ENCODE peak calls at places on chromosomes 13 and 19, in seven cellular contexts. F is epithelial cell of esophagus, O is right lobe of liver, P is PC-9, I is AG10803, B is IMR-90, D is psoas muscle. U is an unnamed sample.

GRCh38 chr13:113209880-113210421 is 538 bp downstream of the CUL4A start:
- DNase-seq in P (peak), O (peak), B (peak), D (peak), I (peak), F (peak), U (peak)

GRCh38 chr19:50669319-50670101 is 20.3 kb downstream of the C19orf81 start:
- DNase-seq in I (peak), B (peak), D (no peak), F (no peak), O (no peak), P (no peak), U (peak)

GRCh38 chr13:26867451-26868067 is 107.0 kb upstream of the GPR12 start:
- DNase-seq in D (no peak), I (peak), P (no peak), B (peak), O (no peak), F (peak), U (peak)

GRCh38 chr13:100648354-100648753 is 26.2 kb downstream of the TMTC4 start:
- DNase-seq in I (peak), P (no peak), O (no peak), D (no peak), B (peak), F (no peak), U (no peak)

GRCh38 chr19:11420429-11420893 is 1.3 kb upstream of the RGL3 start:
- DNase-seq in I (peak), P (no peak), B (no peak), F (no peak), D (peak), O (no peak), U (peak)

GRCh38 chr13:29435125-29435911 is 160.2 kb downstream of the SLC7A1 start:
- DNase-seq in O (no peak), I (peak), F (peak), P (no peak), B (peak), D (no peak), U (peak)

GRCh38 chr13:70324519-70324918 is 216.3 kb upstream of the KLHL1 start:
- DNase-seq in D (no peak), B (no peak), F (no peak), O (no peak), P (no peak), I (no peak), U (no peak)

GRCh38 chr13:113915012-113915763 is 51.3 kb upstream of the GAS6 start:
- DNase-seq in B (no peak), I (no peak), O (no peak), F (no peak), P (no peak), D (no peak), U (peak)

GRCh38 chr19:35495107-35496064 is 5.1 kb upstream of the KRTDAP start:
- DNase-seq in I (peak), D (peak), P (peak), F (peak), O (peak), B (peak), U (peak)

GRCh38 chr19:6730153-6730804 is 7.1 kb downstream of the GPR108 start:
- DNase-seq in B (no peak), P (no peak), O (peak), D (peak), I (no peak), F (peak), U (no peak)

GRCh38 chr13:22740264-22740663 is 440.5 kb upstream of the SGCG start:
- DNase-seq in F (peak), O (no peak), D (no peak), P (no peak), I (no peak), B (no peak), U (peak)

GRCh38 chr13:34358811-34359513 is 541.0 kb downstream of the RFC3 start:
- DNase-seq in D (no peak), F (peak), P (peak), B (peak), I (peak), O (no peak), U (peak)

GRCh38 chr13:84831666-84832657 is 949.7 kb upstream of the SLITRK1 start:
- DNase-seq in F (no peak), B (no peak), O (no peak), P (no peak), D (no peak), I (no peak), U (no peak)

GRCh38 chr13:78258304-78258703 is 339.7 kb upstream of the EDNRB start:
- DNase-seq in D (no peak), P (no peak), O (no peak), B (no peak), I (no peak), F (no peak), U (no peak)

GRCh38 chr19:49863254-49863934 is 4.0 kb downstream of the PNKP start:
- DNase-seq in D (no peak), O (peak), I (no peak), P (no peak), B (no peak), F (no peak), U (no peak)

GRCh38 chr13:23867027-23867491 is 22.1 kb downstream of the MIPEP start:
- DNase-seq in F (peak), P (no peak), D (no peak), B (peak), O (no peak), I (peak), U (peak)

GRCh38 chr19:51681286-51681956 is 11.7 kb upstream of the SPACA6 start:
- DNase-seq in O (no peak), I (no peak), B (peak), D (no peak), F (peak), P (peak), U (peak)

GRCh38 chr13:30796833-30797601 is 61.7 kb downstream of the ALOX5AP start:
- DNase-seq in D (no peak), P (no peak), F (peak), O (no peak), I (no peak), B (peak), U (no peak)

GRCh38 chr19:29672933-29673336 is 7.7 kb downstream of the PLEKHF1 start:
- DNase-seq in P (no peak), O (no peak), B (no peak), F (no peak), D (peak), I (no peak), U (no peak)

GRCh38 chr13:19781526-19781925 is 1.2 kb downstream of the PSPC1 start:
- DNase-seq in I (no peak), O (no peak), B (no peak), D (no peak), P (no peak), F (no peak), U (no peak)

GRCh38 chr13:60795219-60795618 is 398.2 kb downstream of the TDRD3 start:
- DNase-seq in D (no peak), P (no peak), B (no peak), I (no peak), O (no peak), F (no peak), U (no peak)

GRCh38 chr19:50333235-50333736 is 4.1 kb upstream of the KCNC3 start:
- DNase-seq in P (peak), O (peak), I (peak), B (peak), F (peak), D (peak), U (peak)

GRCh38 chr19:13461536-13461935 is 44.7 kb downstream of the CACNA1A start:
- DNase-seq in P (no peak), F (no peak), I (no peak), O (no peak), B (no peak), D (no peak), U (no peak)

GRCh38 chr19:31270897-31271568 is 78.2 kb downstream of the TSHZ3 start:
- DNase-seq in F (no peak), D (no peak), B (peak), O (no peak), P (no peak), I (peak), U (no peak)

GRCh38 chr19:27689734-27690241 is 1523.2 kb downstream of the UQCRFS1 start:
- DNase-seq in O (no peak), B (no peak), F (no peak), P (no peak), I (no peak), D (no peak), U (no peak)

GRCh38 chr13:80574113-80574512 is 233.2 kb upstream of the SPRY2 start:
- DNase-seq in D (no peak), P (no peak), F (no peak), I (no peak), B (no peak), O (no peak), U (peak)

GRCh38 chr19:49761249-49761624 is 1.9 kb downstream of the TSKS start:
- DNase-seq in F (no peak), I (no peak), B (no peak), D (no peak), O (no peak), P (no peak), U (no peak)

GRCh38 chr13:93003531-93003930 is 223.1 kb upstream of the GPC6 start:
- DNase-seq in F (no peak), P (no peak), I (no peak), B (no peak), D (no peak), O (no peak), U (no peak)

GRCh38 chr13:33057019-33057785 is 41.0 kb downstream of the KL start:
- DNase-seq in F (peak), P (no peak), O (no peak), D (no peak), B (peak), I (peak), U (peak)

GRCh38 chr13:40366119-40366518 is 300.3 kb downstream of the FOXO1 start:
- DNase-seq in I (no peak), F (no peak), P (no peak), O (no peak), B (no peak), D (no peak), U (no peak)

GRCh38 chr13:45333973-45334922 is 6.7 kb downstream of the TPT1 start:
- DNase-seq in I (peak), D (no peak), B (peak), P (no peak), O (no peak), F (no peak), U (peak)

GRCh38 chr19:47122359-47123335 is 8.0 kb upstream of the SAE1 start:
- DNase-seq in P (peak), O (no peak), I (peak), D (no peak), F (peak), B (peak), U (peak)

GRCh38 chr19:23440791-23441190 is 45.5 kb upstream of the ZNF91 start:
- DNase-seq in F (no peak), P (no peak), O (no peak), D (no peak), B (no peak), I (no peak), U (no peak)

GRCh38 chr13:112781881-112782361 is 92.1 kb downstream of the ATP11A start:
- DNase-seq in D (no peak), O (no peak), F (peak), I (peak), B (no peak), P (no peak), U (no peak)

GRCh38 chr19:4730740-4731171 is 7.1 kb upstream of the DPP9 start:
- DNase-seq in F (no peak), D (no peak), I (no peak), B (no peak), P (no peak), O (no peak), U (no peak)

GRCh38 chr19:56987184-56987583 is 132.6 kb upstream of the USP29 start:
- DNase-seq in F (no peak), O (no peak), I (no peak), D (no peak), P (no peak), B (no peak), U (no peak)

GRCh38 chr13:49343255-49343654 is 95.5 kb downstream of the CDADC1 start:
- DNase-seq in D (no peak), O (no peak), I (no peak), F (peak), B (no peak), P (no peak), U (no peak)

GRCh38 chr13:28110414-28110813 is 10.0 kb upstream of the FLT3 start:
- DNase-seq in D (no peak), O (no peak), F (no peak), I (no peak), P (no peak), B (no peak), U (no peak)
- H3K4me3 ChIP-seq in D (no peak), O (no peak), F (no peak), I (no peak), P (no peak), B (no peak), U (no peak)

GRCh38 chr19:55553217-55554182 is 8.2 kb upstream of the SBK3 start:
- DNase-seq in F (peak), D (no peak), B (no peak), P (no peak), I (no peak), O (no peak), U (no peak)
- TF ChIP-seq CTCF in F (no peak), D (no peak), B (no peak), P (no peak), I (peak), O (no peak), U (no peak)

DNA sequence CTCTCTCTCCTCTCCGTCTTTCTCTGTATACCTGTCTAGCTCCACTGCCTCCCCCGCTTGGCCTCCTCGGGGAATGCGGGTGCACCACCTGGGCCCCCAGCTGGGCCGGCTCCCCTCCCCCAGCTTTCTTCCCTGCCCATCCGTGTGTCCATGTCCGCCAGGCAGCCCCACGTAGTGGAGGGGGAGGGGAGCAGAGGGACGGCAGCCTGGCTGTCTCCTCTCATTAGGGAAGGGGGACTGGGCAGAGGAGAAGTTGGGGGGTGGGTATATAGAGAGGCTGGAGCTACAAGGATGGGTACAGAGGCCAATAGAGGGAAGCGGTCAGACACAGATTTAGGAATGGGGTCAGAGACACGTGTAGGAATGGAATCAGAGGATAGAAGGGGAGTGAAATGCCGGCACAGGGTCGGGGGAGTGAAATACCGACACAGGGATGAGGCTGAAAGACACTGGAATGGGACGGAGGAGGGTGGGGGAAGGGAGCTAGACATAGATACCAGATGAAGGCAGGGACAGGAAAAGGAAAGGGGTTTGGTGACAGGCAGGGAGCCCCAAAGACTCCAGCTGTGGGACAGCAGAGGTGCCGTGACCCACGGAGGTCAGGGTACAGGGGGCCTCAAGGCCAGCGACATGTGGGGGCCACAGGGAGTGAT is 2.8 kb downstream of the NECTIN2 start:
- DNase-seq in B (no peak), D (no peak), O (no peak), P (no peak), I (no peak), F (no peak), U (peak)
- H3K4me3 ChIP-seq in B (peak), D (peak), O (no peak), P (no peak), I (peak), F (no peak), U (peak)

DNA sequence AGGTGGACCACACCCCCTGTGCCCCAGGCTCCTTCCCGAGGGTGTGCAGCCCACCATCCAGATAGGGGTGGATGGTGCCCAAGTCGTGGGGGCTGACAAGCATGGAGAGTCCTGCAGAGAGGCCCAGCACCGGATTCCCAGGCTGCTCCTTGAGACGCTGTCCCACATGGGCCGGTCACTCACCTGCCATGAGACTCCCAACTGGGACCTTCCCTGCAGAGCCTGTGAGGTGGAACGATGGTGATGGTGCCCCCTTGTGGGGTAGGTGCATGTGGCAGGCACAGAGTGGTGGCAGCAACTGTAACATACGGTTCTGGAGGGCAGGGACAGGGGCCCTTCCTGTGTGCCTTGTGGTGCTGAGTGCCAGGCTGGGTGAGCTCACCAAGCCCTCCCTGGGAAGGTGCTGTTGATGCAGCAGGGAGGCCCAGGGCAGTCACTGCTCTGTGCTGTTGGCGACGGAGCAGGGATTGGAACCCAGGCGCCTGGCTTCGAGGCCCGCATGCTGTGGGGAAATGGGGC is 33.1 kb downstream of the PPP1R37 start:
- DNase-seq in P (peak), D (peak), B (peak), I (peak), O (peak), F (peak), U (peak)
- TF ChIP-seq CTCF in P (peak), D (peak), B (peak), I (peak), O (peak), F (peak), U (peak)

GRCh38 chr19:16111909-16112752 is 442 bp downstream of the RAB8A start:
- DNase-seq in F (no peak), B (no peak), O (peak), P (no peak), D (peak), I (peak), U (no peak)
- H3K4me3 ChIP-seq in F (peak), B (peak), O (peak), P (peak), D (peak), I (peak), U (peak)

DNA sequence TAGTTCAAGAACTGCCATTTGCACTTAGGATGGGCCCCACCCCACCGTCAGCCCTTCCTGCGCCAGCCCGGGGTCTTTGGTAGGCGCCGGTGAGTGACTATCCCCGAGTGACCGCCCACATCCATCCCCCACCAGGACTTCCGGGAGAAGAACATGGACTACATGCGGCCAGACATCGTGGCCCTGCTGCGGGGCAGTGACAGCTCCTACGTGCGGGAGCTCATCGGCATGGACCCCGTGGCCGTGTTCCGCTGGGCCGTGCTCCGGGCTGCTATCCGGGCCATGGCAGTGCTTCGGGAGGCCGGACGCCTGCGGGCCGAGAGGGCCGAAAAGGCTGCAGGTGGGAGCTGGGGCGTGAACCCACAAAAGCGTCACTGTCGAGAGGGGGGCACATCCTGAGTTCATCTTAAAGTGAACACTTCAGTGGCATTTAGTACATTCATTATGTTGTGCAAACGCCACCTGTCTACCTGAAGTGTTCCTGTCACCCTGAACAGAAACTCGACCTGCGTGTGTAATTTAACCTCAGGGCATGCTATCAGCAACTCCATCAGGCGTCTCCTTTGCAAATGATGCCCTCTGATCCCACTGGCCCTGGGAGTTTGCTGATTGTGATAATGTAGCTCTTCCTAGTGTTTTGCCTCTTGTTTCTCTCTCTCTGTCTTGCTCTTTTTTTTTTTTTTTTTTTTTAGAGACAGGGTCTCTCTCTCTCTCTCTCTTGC is 42.4 kb upstream of the USE1 start:
- DNase-seq in P (peak), O (no peak), I (no peak), B (no peak), F (no peak), D (no peak), U (no peak)
- TF ChIP-seq CTCF in P (no peak), O (no peak), I (no peak), B (no peak), F (no peak), D (no peak), U (no peak)

GRCh38 chr19:48171584-48172170 is 1.2 kb downstream of the ZSWIM9 start:
- DNase-seq in P (no peak), F (no peak), I (no peak), B (no peak), O (no peak), D (peak), U (no peak)
- H3K4me3 ChIP-seq in P (peak), F (peak), I (peak), B (peak), O (no peak), D (peak), U (peak)